ENCODE peak calls at places on chromosomes 12 and 14, in eight cellular contexts. One of them, this sample, is unnamed.

GRCh38 chr12:112122823-112123690 is 2.3 kb upstream of the TRAFD1 start:
- DNase-seq in AG04450: peak; percentile 88
- DNase-seq in omental fat pad: no peak
- DNase-seq in amniotic stem cell: no peak
- DNase-seq in hepatocyte: peak; percentile 23
- DNase-seq in foreskin keratinocyte: no peak
- DNase-seq in stimulated activated CD4-positive, alpha-beta T cell treated with anti-CD3 and anti-CD28 coated beads, Interleukin-4, amount 100 ng/mL, for 24 hours: no peak
- DNase-seq in NCI-H1092 treated with DMSO at 0.1 percent for 48 hours: no peak
- DNase-seq in this sample: no peak

GRCh38 chr12:510071-510825 is 50.5 kb downstream of the B4GALNT3 start:
- DNase-seq in AG04450: no peak
- DNase-seq in omental fat pad: no peak
- DNase-seq in amniotic stem cell: no peak
- DNase-seq in hepatocyte: peak; percentile 43
- DNase-seq in foreskin keratinocyte: peak; percentile 38
- DNase-seq in stimulated activated CD4-positive, alpha-beta T cell treated with anti-CD3 and anti-CD28 coated beads, Interleukin-4, amount 100 ng/mL, for 24 hours: no peak
- DNase-seq in NCI-H1092 treated with DMSO at 0.1 percent for 48 hours: no peak
- DNase-seq in this sample: no peak

GRCh38 chr12:6528539-6529235 is 5.6 kb upstream of the GAPDH start:
- DNase-seq in AG04450: no peak
- DNase-seq in omental fat pad: no peak
- DNase-seq in amniotic stem cell: no peak
- DNase-seq in hepatocyte: no peak
- DNase-seq in foreskin keratinocyte: peak; percentile 90
- DNase-seq in stimulated activated CD4-positive, alpha-beta T cell treated with anti-CD3 and anti-CD28 coated beads, Interleukin-4, amount 100 ng/mL, for 24 hours: no peak
- DNase-seq in NCI-H1092 treated with DMSO at 0.1 percent for 48 hours: no peak
- DNase-seq in this sample: no peak

GRCh38 chr14:89160437-89160836 is 256.6 kb downstream of the FOXN3 start:
- DNase-seq in AG04450: no peak
- DNase-seq in omental fat pad: no peak
- DNase-seq in amniotic stem cell: no peak
- DNase-seq in hepatocyte: no peak
- DNase-seq in foreskin keratinocyte: peak; percentile 7
- DNase-seq in stimulated activated CD4-positive, alpha-beta T cell treated with anti-CD3 and anti-CD28 coated beads, Interleukin-4, amount 100 ng/mL, for 24 hours: no peak
- DNase-seq in NCI-H1092 treated with DMSO at 0.1 percent for 48 hours: no peak
- DNase-seq in this sample: no peak

GRCh38 chr14:57382283-57382682 is 8.1 kb upstream of the NAA30 start:
- DNase-seq in AG04450: peak; percentile 46
- DNase-seq in omental fat pad: no peak
- DNase-seq in amniotic stem cell: no peak
- DNase-seq in hepatocyte: no peak
- DNase-seq in foreskin keratinocyte: peak; percentile 82
- DNase-seq in stimulated activated CD4-positive, alpha-beta T cell treated with anti-CD3 and anti-CD28 coated beads, Interleukin-4, amount 100 ng/mL, for 24 hours: no peak
- DNase-seq in NCI-H1092 treated with DMSO at 0.1 percent for 48 hours: no peak
- DNase-seq in this sample: no peak

GRCh38 chr12:2286461-2287131 is 233.8 kb downstream of the CACNA1C start:
- DNase-seq in AG04450: no peak
- DNase-seq in omental fat pad: no peak
- DNase-seq in amniotic stem cell: peak; percentile 63
- DNase-seq in hepatocyte: no peak
- DNase-seq in foreskin keratinocyte: no peak
- DNase-seq in stimulated activated CD4-positive, alpha-beta T cell treated with anti-CD3 and anti-CD28 coated beads, Interleukin-4, amount 100 ng/mL, for 24 hours: no peak
- DNase-seq in NCI-H1092 treated with DMSO at 0.1 percent for 48 hours: no peak
- DNase-seq in this sample: no peak

GRCh38 chr12:92465786-92466185 is 237.0 kb upstream of the PLEKHG7 start:
- DNase-seq in AG04450: no peak
- DNase-seq in omental fat pad: no peak
- DNase-seq in amniotic stem cell: no peak
- DNase-seq in hepatocyte: no peak
- DNase-seq in foreskin keratinocyte: no peak
- DNase-seq in stimulated activated CD4-positive, alpha-beta T cell treated with anti-CD3 and anti-CD28 coated beads, Interleukin-4, amount 100 ng/mL, for 24 hours: no peak
- DNase-seq in NCI-H1092 treated with DMSO at 0.1 percent for 48 hours: no peak
- DNase-seq in this sample: no peak

GRCh38 chr14:78836777-78837176 is 666.6 kb downstream of the NRXN3 start:
- DNase-seq in AG04450: no peak
- DNase-seq in omental fat pad: no peak
- DNase-seq in amniotic stem cell: peak; percentile 2
- DNase-seq in hepatocyte: peak; percentile 72
- DNase-seq in foreskin keratinocyte: peak; percentile 46
- DNase-seq in stimulated activated CD4-positive, alpha-beta T cell treated with anti-CD3 and anti-CD28 coated beads, Interleukin-4, amount 100 ng/mL, for 24 hours: no peak
- DNase-seq in NCI-H1092 treated with DMSO at 0.1 percent for 48 hours: peak; percentile 57
- DNase-seq in this sample: no peak

GRCh38 chr12:26736563-26737486 is 96.2 kb downstream of the ITPR2 start:
- DNase-seq in AG04450: no peak
- DNase-seq in omental fat pad: no peak
- DNase-seq in amniotic stem cell: no peak
- DNase-seq in hepatocyte: no peak
- DNase-seq in foreskin keratinocyte: peak; percentile 65
- DNase-seq in stimulated activated CD4-positive, alpha-beta T cell treated with anti-CD3 and anti-CD28 coated beads, Interleukin-4, amount 100 ng/mL, for 24 hours: no peak
- DNase-seq in NCI-H1092 treated with DMSO at 0.1 percent for 48 hours: no peak
- DNase-seq in this sample: no peak

GRCh38 chr14:51859136-51859535 is 1.3 kb upstream of the GNG2 start:
- DNase-seq in AG04450: no peak
- DNase-seq in omental fat pad: no peak
- DNase-seq in amniotic stem cell: no peak
- DNase-seq in hepatocyte: no peak
- DNase-seq in foreskin keratinocyte: no peak
- DNase-seq in stimulated activated CD4-positive, alpha-beta T cell treated with anti-CD3 and anti-CD28 coated beads, Interleukin-4, amount 100 ng/mL, for 24 hours: no peak
- DNase-seq in NCI-H1092 treated with DMSO at 0.1 percent for 48 hours: no peak
- DNase-seq in this sample: no peak

This sample was measured in gastrocnemius medialis.